ENCODE peak calls at places on chromosomes 12 and 14, in eight cellular contexts. One of them, this sample, is unnamed.

GRCh38 chr14:96821501-96821900 is 24.3 kb downstream of the VRK1 start:
- DNase-seq in Calu3: no peak
- DNase-seq in mucosa of descending colon: no peak
- DNase-seq in activated CD8-positive, alpha-beta T cell treated with anti-CD3 and anti-CD28 coated beads for 36 hours: no peak
- DNase-seq in Panc1: no peak
- DNase-seq in fibroblast of the aortic adventitia: no peak
- DNase-seq in H1: no peak
- DNase-seq in kidney: no peak
- DNase-seq in this sample: no peak

GRCh38 chr14:32073537-32074189 is 3.4 kb upstream of the ARHGAP5 start:
- DNase-seq in Calu3: peak; percentile 65
- DNase-seq in mucosa of descending colon: peak; percentile 86
- DNase-seq in activated CD8-positive, alpha-beta T cell treated with anti-CD3 and anti-CD28 coated beads for 36 hours: peak; percentile 64
- DNase-seq in Panc1: peak; percentile 64
- DNase-seq in fibroblast of the aortic adventitia: peak; percentile 92
- DNase-seq in H1: no peak
- DNase-seq in kidney: no peak
- DNase-seq in this sample: peak; percentile 72

GRCh38 chr12:16095531-16096110 is 181.9 kb downstream of the SLC15A5 start:
- DNase-seq in Calu3: no peak
- DNase-seq in mucosa of descending colon: no peak
- DNase-seq in activated CD8-positive, alpha-beta T cell treated with anti-CD3 and anti-CD28 coated beads for 36 hours: no peak
- DNase-seq in Panc1: no peak
- DNase-seq in fibroblast of the aortic adventitia: peak; percentile 2
- DNase-seq in H1: no peak
- DNase-seq in kidney: no peak
- DNase-seq in this sample: no peak

GRCh38 chr14:95432152-95433093 is 84.0 kb downstream of the SYNE3 start:
- DNase-seq in Calu3: peak; percentile 79
- DNase-seq in mucosa of descending colon: peak; percentile 64
- DNase-seq in activated CD8-positive, alpha-beta T cell treated with anti-CD3 and anti-CD28 coated beads for 36 hours: no peak
- DNase-seq in Panc1: no peak
- DNase-seq in fibroblast of the aortic adventitia: peak; percentile 14
- DNase-seq in H1: no peak
- DNase-seq in kidney: peak; percentile 81
- DNase-seq in this sample: no peak

GRCh38 chr12:65495233-65495632 is 216.8 kb downstream of the MSRB3 start:
- DNase-seq in Calu3: peak; percentile 18
- DNase-seq in mucosa of descending colon: no peak
- DNase-seq in activated CD8-positive, alpha-beta T cell treated with anti-CD3 and anti-CD28 coated beads for 36 hours: no peak
- DNase-seq in Panc1: no peak
- DNase-seq in fibroblast of the aortic adventitia: peak; percentile 38
- DNase-seq in H1: no peak
- DNase-seq in kidney: no peak
- DNase-seq in this sample: no peak

GRCh38 chr14:77882098-77882497 is 82.2 kb downstream of the ADCK1 start:
- DNase-seq in Calu3: peak; percentile 19
- DNase-seq in mucosa of descending colon: peak; percentile 12
- DNase-seq in activated CD8-positive, alpha-beta T cell treated with anti-CD3 and anti-CD28 coated beads for 36 hours: no peak
- DNase-seq in Panc1: no peak
- DNase-seq in fibroblast of the aortic adventitia: no peak
- DNase-seq in H1: no peak
- DNase-seq in kidney: no peak
- DNase-seq in this sample: no peak

GRCh38 chr12:16424531-16424930 is 77.1 kb downstream of the MGST1 start:
- DNase-seq in Calu3: no peak
- DNase-seq in mucosa of descending colon: no peak
- DNase-seq in activated CD8-positive, alpha-beta T cell treated with anti-CD3 and anti-CD28 coated beads for 36 hours: no peak
- DNase-seq in Panc1: no peak
- DNase-seq in fibroblast of the aortic adventitia: no peak
- DNase-seq in H1: no peak
- DNase-seq in kidney: no peak
- DNase-seq in this sample: no peak

GRCh38 chr12:57726884-57727757 is 11.4 kb downstream of the AGAP2 start:
- DNase-seq in Calu3: no peak
- DNase-seq in mucosa of descending colon: peak; percentile 32
- DNase-seq in activated CD8-positive, alpha-beta T cell treated with anti-CD3 and anti-CD28 coated beads for 36 hours: no peak
- DNase-seq in Panc1: no peak
- DNase-seq in fibroblast of the aortic adventitia: no peak
- DNase-seq in H1: no peak
- DNase-seq in kidney: peak; percentile 88
- DNase-seq in this sample: peak; percentile 36

GRCh38 chr12:77299910-77300772 is 234.8 kb upstream of the E2F7 start:
- DNase-seq in Calu3: no peak
- DNase-seq in mucosa of descending colon: no peak
- DNase-seq in activated CD8-positive, alpha-beta T cell treated with anti-CD3 and anti-CD28 coated beads for 36 hours: no peak
- DNase-seq in Panc1: peak; percentile 56
- DNase-seq in fibroblast of the aortic adventitia: peak; percentile 79
- DNase-seq in H1: no peak
- DNase-seq in kidney: no peak
- DNase-seq in this sample: no peak

GRCh38 chr12:62683724-62684501 is 217.3 kb downstream of the MON2 start:
- DNase-seq in Calu3: no peak
- DNase-seq in mucosa of descending colon: peak; percentile 17
- DNase-seq in activated CD8-positive, alpha-beta T cell treated with anti-CD3 and anti-CD28 coated beads for 36 hours: no peak
- DNase-seq in Panc1: no peak
- DNase-seq in fibroblast of the aortic adventitia: peak; percentile 97
- DNase-seq in H1: no peak
- DNase-seq in kidney: no peak
- DNase-seq in this sample: no peak

GRCh38 chr12:57846285-57846576 is 298 bp downstream of the CTDSP2 start:
- DNase-seq in Calu3: no peak
- DNase-seq in mucosa of descending colon: no peak
- DNase-seq in activated CD8-positive, alpha-beta T cell treated with anti-CD3 and anti-CD28 coated beads for 36 hours: peak; percentile 58
- DNase-seq in Panc1: no peak
- DNase-seq in fibroblast of the aortic adventitia: no peak
- DNase-seq in H1: no peak
- DNase-seq in kidney: no peak
- DNase-seq in this sample: peak; percentile 63

GRCh38 chr12:95238150-95238549 is 20.5 kb downstream of the VEZT start:
- DNase-seq in Calu3: no peak
- DNase-seq in mucosa of descending colon: no peak
- DNase-seq in activated CD8-positive, alpha-beta T cell treated with anti-CD3 and anti-CD28 coated beads for 36 hours: no peak
- DNase-seq in Panc1: no peak
- DNase-seq in fibroblast of the aortic adventitia: no peak
- DNase-seq in H1: no peak
- DNase-seq in kidney: no peak
- DNase-seq in this sample: no peak

GRCh38 chr12:123141615-123142517 is 9.0 kb downstream of the PITPNM2 start:
- DNase-seq in Calu3: peak; percentile 43
- DNase-seq in mucosa of descending colon: peak; percentile 86
- DNase-seq in activated CD8-positive, alpha-beta T cell treated with anti-CD3 and anti-CD28 coated beads for 36 hours: no peak
- DNase-seq in Panc1: peak; percentile 28
- DNase-seq in fibroblast of the aortic adventitia: peak; percentile 75
- DNase-seq in H1: no peak
- DNase-seq in kidney: peak; percentile 92
- DNase-seq in this sample: no peak

GRCh38 chr12:117167769-117168168 is 22.5 kb downstream of the FBXO21 start:
- DNase-seq in Calu3: no peak
- DNase-seq in mucosa of descending colon: no peak
- DNase-seq in activated CD8-positive, alpha-beta T cell treated with anti-CD3 and anti-CD28 coated beads for 36 hours: no peak
- DNase-seq in Panc1: no peak
- DNase-seq in fibroblast of the aortic adventitia: no peak
- DNase-seq in H1: no peak
- DNase-seq in kidney: no peak
- DNase-seq in this sample: no peak
- TF ChIP-seq CTCF in Calu3: no peak
- TF ChIP-seq CTCF in mucosa of descending colon: no peak
- TF ChIP-seq CTCF in activated CD8-positive, alpha-beta T cell treated with anti-CD3 and anti-CD28 coated beads for 36 hours: no peak
- TF ChIP-seq CTCF in Panc1: no peak
- TF ChIP-seq CTCF in fibroblast of the aortic adventitia: no peak
- TF ChIP-seq CTCF in H1: no peak
- TF ChIP-seq CTCF in kidney: no peak
- TF ChIP-seq CTCF in this sample: no peak

GRCh38 chr14:68939893-68940613 is 39.0 kb downstream of the ACTN1 start:
- DNase-seq in Calu3: peak; percentile 86
- DNase-seq in mucosa of descending colon: peak; percentile 59
- DNase-seq in activated CD8-positive, alpha-beta T cell treated with anti-CD3 and anti-CD28 coated beads for 36 hours: peak; percentile 48
- DNase-seq in Panc1: peak; percentile 83
- DNase-seq in fibroblast of the aortic adventitia: peak; percentile 91
- DNase-seq in H1: no peak
- DNase-seq in kidney: peak; percentile 96
- DNase-seq in this sample: no peak

GRCh38 chr14:68937790-68938514 is 41.1 kb downstream of the ACTN1 start:
- DNase-seq in Calu3: peak; percentile 74
- DNase-seq in mucosa of descending colon: peak; percentile 83
- DNase-seq in activated CD8-positive, alpha-beta T cell treated with anti-CD3 and anti-CD28 coated beads for 36 hours: peak; percentile 69
- DNase-seq in Panc1: no peak
- DNase-seq in fibroblast of the aortic adventitia: no peak
- DNase-seq in H1: no peak
- DNase-seq in kidney: peak; percentile 84
- DNase-seq in this sample: no peak

GRCh38 chr14:68939424-68939892 is 39.6 kb downstream of the ACTN1 start:
- DNase-seq in Calu3: no peak
- DNase-seq in mucosa of descending colon: no peak
- DNase-seq in activated CD8-positive, alpha-beta T cell treated with anti-CD3 and anti-CD28 coated beads for 36 hours: no peak
- DNase-seq in Panc1: no peak
- DNase-seq in fibroblast of the aortic adventitia: no peak
- DNase-seq in H1: no peak
- DNase-seq in kidney: no peak
- DNase-seq in this sample: no peak

GRCh38 chr14:68936980-68937379 is 42.1 kb downstream of the ACTN1 start:
- DNase-seq in Calu3: no peak
- DNase-seq in mucosa of descending colon: no peak
- DNase-seq in activated CD8-positive, alpha-beta T cell treated with anti-CD3 and anti-CD28 coated beads for 36 hours: no peak
- DNase-seq in Panc1: no peak
- DNase-seq in fibroblast of the aortic adventitia: no peak
- DNase-seq in H1: no peak
- DNase-seq in kidney: no peak
- DNase-seq in this sample: no peak

GRCh38 chr14:68938515-68939423 is 40.3 kb downstream of the ACTN1 start:
- DNase-seq in Calu3: peak; percentile 73
- DNase-seq in mucosa of descending colon: peak; percentile 81
- DNase-seq in activated CD8-positive, alpha-beta T cell treated with anti-CD3 and anti-CD28 coated beads for 36 hours: no peak
- DNase-seq in Panc1: no peak
- DNase-seq in fibroblast of the aortic adventitia: no peak
- DNase-seq in H1: no peak
- DNase-seq in kidney: peak; percentile 85
- DNase-seq in this sample: no peak
- TF ChIP-seq CTCF in Calu3: no peak
- TF ChIP-seq CTCF in mucosa of descending colon: no peak
- TF ChIP-seq CTCF in activated CD8-positive, alpha-beta T cell treated with anti-CD3 and anti-CD28 coated beads for 36 hours: no peak
- TF ChIP-seq CTCF in Panc1: no peak
- TF ChIP-seq CTCF in fibroblast of the aortic adventitia: no peak
- TF ChIP-seq CTCF in H1: no peak
- TF ChIP-seq CTCF in kidney: no peak
- TF ChIP-seq CTCF in this sample: no peak

DNA sequence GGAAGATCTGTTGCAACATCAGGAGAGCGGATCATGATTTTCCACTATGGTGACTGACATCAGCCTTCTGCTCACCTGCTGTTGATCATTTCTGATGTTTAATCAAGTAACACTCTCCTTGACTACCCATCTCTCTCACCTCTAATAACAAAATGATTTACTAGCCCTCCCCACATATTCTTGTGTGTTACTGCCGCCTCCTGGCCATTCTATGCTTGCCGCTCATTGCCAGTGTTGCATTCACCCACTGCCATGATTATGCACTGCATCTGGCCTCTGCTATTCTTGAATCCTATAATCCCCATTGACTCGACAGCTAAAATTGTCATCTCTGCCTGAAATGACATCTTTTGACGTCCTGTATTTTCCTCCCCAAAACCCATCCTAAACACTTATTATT is 113.8 kb downstream of the RERGL start:
- DNase-seq in Calu3: peak; percentile 31
- DNase-seq in mucosa of descending colon: no peak
- DNase-seq in activated CD8-positive, alpha-beta T cell treated with anti-CD3 and anti-CD28 coated beads for 36 hours: no peak
- DNase-seq in Panc1: no peak
- DNase-seq in fibroblast of the aortic adventitia: no peak
- DNase-seq in H1: no peak
- DNase-seq in kidney: no peak
- DNase-seq in this sample: no peak
- TF ChIP-seq CTCF in Calu3: no peak
- TF ChIP-seq CTCF in mucosa of descending colon: no peak
- TF ChIP-seq CTCF in activated CD8-positive, alpha-beta T cell treated with anti-CD3 and anti-CD28 coated beads for 36 hours: no peak
- TF ChIP-seq CTCF in Panc1: peak; percentile 42
- TF ChIP-seq CTCF in fibroblast of the aortic adventitia: peak; percentile 27
- TF ChIP-seq CTCF in H1: peak; percentile 77
- TF ChIP-seq CTCF in kidney: no peak
- TF ChIP-seq CTCF in this sample: no peak

GRCh38 chr14:99666533-99666932 is 17.6 kb upstream of the CYP46A1 start:
- DNase-seq in Calu3: no peak
- DNase-seq in mucosa of descending colon: no peak
- DNase-seq in activated CD8-positive, alpha-beta T cell treated with anti-CD3 and anti-CD28 coated beads for 36 hours: no peak
- DNase-seq in Panc1: no peak
- DNase-seq in fibroblast of the aortic adventitia: no peak
- DNase-seq in H1: no peak
- DNase-seq in kidney: peak; percentile 52
- DNase-seq in this sample: no peak

GRCh38 chr14:99662846-99663245 is 17.9 kb downstream of the HHIPL1 start:
- DNase-seq in Calu3: no peak
- DNase-seq in mucosa of descending colon: no peak
- DNase-seq in activated CD8-positive, alpha-beta T cell treated with anti-CD3 and anti-CD28 coated beads for 36 hours: no peak
- DNase-seq in Panc1: no peak
- DNase-seq in fibroblast of the aortic adventitia: no peak
- DNase-seq in H1: no peak
- DNase-seq in kidney: peak; percentile 65
- DNase-seq in this sample: no peak

GRCh38 chr14:99664636-99665273 is 19.3 kb upstream of the CYP46A1 start:
- DNase-seq in Calu3: no peak
- DNase-seq in mucosa of descending colon: no peak
- DNase-seq in activated CD8-positive, alpha-beta T cell treated with anti-CD3 and anti-CD28 coated beads for 36 hours: no peak
- DNase-seq in Panc1: no peak
- DNase-seq in fibroblast of the aortic adventitia: no peak
- DNase-seq in H1: no peak
- DNase-seq in kidney: no peak
- DNase-seq in this sample: no peak

GRCh38 chr14:99667045-99667444 is 17.1 kb upstream of the CYP46A1 start:
- DNase-seq in Calu3: no peak
- DNase-seq in mucosa of descending colon: no peak
- DNase-seq in activated CD8-positive, alpha-beta T cell treated with anti-CD3 and anti-CD28 coated beads for 36 hours: no peak
- DNase-seq in Panc1: no peak
- DNase-seq in fibroblast of the aortic adventitia: no peak
- DNase-seq in H1: no peak
- DNase-seq in kidney: no peak
- DNase-seq in this sample: no peak

DNA sequence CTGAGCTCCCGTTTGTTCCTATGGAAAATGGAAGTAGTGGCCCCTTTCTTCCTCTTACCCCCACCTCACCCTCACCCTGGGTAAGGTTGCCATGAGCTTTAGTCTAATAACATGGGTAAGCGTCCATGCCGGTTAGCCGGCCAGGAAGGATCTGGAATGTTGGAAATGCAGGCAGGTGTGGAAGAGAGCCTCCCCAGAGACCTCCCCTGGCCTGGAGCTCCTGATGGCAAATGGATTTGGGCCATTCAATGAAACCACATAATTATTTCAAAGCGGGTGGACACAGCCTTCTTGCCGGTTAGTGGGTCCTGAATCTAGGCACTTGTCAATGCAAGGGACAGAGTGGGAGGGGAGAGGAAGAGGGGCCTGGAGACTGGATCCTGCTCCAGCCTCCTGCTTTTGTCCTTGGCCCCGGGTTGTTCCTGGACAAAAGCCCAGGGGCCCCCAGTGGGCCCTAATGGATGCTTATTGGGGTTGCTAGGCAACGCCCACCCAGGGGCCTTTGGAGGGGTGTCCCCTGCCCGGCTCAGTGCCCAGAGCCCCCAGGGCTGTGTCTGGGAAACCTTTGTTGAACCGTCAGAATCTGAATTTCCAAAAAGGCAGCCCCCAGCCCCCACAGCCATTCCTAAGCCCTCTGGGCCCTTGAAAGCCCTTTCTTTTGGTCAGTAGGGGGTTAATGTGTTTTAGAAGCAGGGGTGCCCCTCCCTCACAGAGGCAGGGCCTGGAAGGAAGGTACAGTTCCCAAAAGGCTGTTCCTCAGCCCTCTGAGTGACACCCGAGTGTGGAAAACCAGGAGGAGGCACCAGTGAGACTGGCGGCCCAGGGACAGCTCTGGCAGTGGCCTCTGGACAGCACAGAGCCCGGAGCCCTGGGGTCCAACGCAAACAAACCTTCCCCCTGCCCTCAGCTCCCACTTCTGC is 19.0 kb downstream of the HHIPL1 start:
- DNase-seq in Calu3: no peak
- DNase-seq in mucosa of descending colon: no peak
- DNase-seq in activated CD8-positive, alpha-beta T cell treated with anti-CD3 and anti-CD28 coated beads for 36 hours: no peak
- DNase-seq in Panc1: no peak
- DNase-seq in fibroblast of the aortic adventitia: no peak
- DNase-seq in H1: peak; percentile 88
- DNase-seq in kidney: no peak
- DNase-seq in this sample: no peak
- TF ChIP-seq CTCF in Calu3: no peak
- TF ChIP-seq CTCF in mucosa of descending colon: no peak
- TF ChIP-seq CTCF in activated CD8-positive, alpha-beta T cell treated with anti-CD3 and anti-CD28 coated beads for 36 hours: no peak
- TF ChIP-seq CTCF in Panc1: no peak
- TF ChIP-seq CTCF in fibroblast of the aortic adventitia: no peak
- TF ChIP-seq CTCF in H1: peak; percentile 36
- TF ChIP-seq CTCF in kidney: no peak
- TF ChIP-seq CTCF in this sample: no peak

This sample was measured in GM20000.